ENCODE peak calls at places on chromosome 16, in four cellular contexts. C is T-helper 2 cell, H is skeletal muscle cell, Y is NCI-H748 treated with DMSO at 0.1 percent for 48 hours. S is an unnamed sample.

GRCh38 chr16:86396318-86396882 is 113.9 kb upstream of the FOXF1 start:
- DNase-seq in Y (no peak), H (no peak), C (no peak), S (no peak)

GRCh38 chr16:76389126-76389525 is 111.9 kb downstream of the CNTNAP4 start:
- DNase-seq in Y (no peak), C (no peak), H (peak), S (no peak)

GRCh38 chr16:57510016-57510871 is 24.0 kb upstream of the DOK4 start:
- DNase-seq in Y (no peak), H (no peak), C (no peak), S (no peak)

GRCh38 chr16:3501783-3502400 is 1.1 kb downstream of the CLUAP1 start:
- DNase-seq in H (no peak), C (no peak), Y (no peak), S (no peak)

GRCh38 chr16:11500720-11501346 is 85.9 kb downstream of the LITAF start:
- DNase-seq in H (no peak), Y (no peak), C (no peak), S (no peak)

GRCh38 chr16:50402298-50402895 is 33.6 kb upstream of the BRD7 start:
- DNase-seq in C (no peak), H (no peak), Y (no peak), S (no peak)

GRCh38 chr16:9340402-9341095 is 249.1 kb downstream of the HAPSTR1 start:
- DNase-seq in Y (no peak), H (no peak), C (no peak), S (no peak)

GRCh38 chr16:20866161-20866772 is 33.9 kb downstream of the DCUN1D3 start:
- DNase-seq in C (no peak), Y (no peak), H (peak), S (no peak)

GRCh38 chr16:4324871-4325740 is 9.2 kb downstream of the GLIS2 start:
- DNase-seq in Y (no peak), C (no peak), H (no peak), S (no peak)

GRCh38 chr16:15900357-15900756 is 12.0 kb upstream of the CEP20 start:
- DNase-seq in C (no peak), H (no peak), Y (no peak), S (no peak)

GRCh38 chr16:86809458-86809955 is 231.2 kb downstream of the FOXL1 start:
- DNase-seq in C (no peak), Y (no peak), H (peak), S (no peak)

GRCh38 chr16:46949216-46949892 is 24.1 kb downstream of the DNAJA2 start:
- DNase-seq in H (no peak), C (no peak), Y (no peak), S (peak)

GRCh38 chr16:5073279-5073629 is 1.6 kb downstream of the ALG1 start:
- DNase-seq in C (no peak), H (no peak), Y (no peak), S (no peak)

GRCh38 chr16:81096715-81097208 is 567 bp upstream of the GCSH start:
- DNase-seq in H (no peak), C (no peak), Y (no peak), S (no peak)

GRCh38 chr16:22763655-22764054 is 50.3 kb upstream of the HS3ST2 start:
- DNase-seq in C (no peak), H (no peak), Y (no peak), S (no peak)

GRCh38 chr16:74868501-74868900 is 93.9 kb upstream of the FA2H start:
- DNase-seq in Y (no peak), C (no peak), H (no peak), S (no peak)

GRCh38 chr16:73016488-73016830 is 31.5 kb downstream of the ZFHX3 start:
- DNase-seq in Y (no peak), C (no peak), H (no peak), S (no peak)

GRCh38 chr16:9525037-9525436 is 433.6 kb downstream of the HAPSTR1 start:
- DNase-seq in Y (no peak), C (no peak), H (no peak), S (no peak)

GRCh38 chr16:3038256-3038655 is 1.5 kb upstream of the BICDL2 start:
- DNase-seq in C (no peak), Y (no peak), H (no peak), S (no peak)

S was measured in T-helper 1 cell.